ENCODE peak calls at places on chromosomes 4 and X, in six cellular contexts. C is GM23248, H is HCT116, T is OCI-LY7, Q is Karpas-422, P is SK-N-SH. B is an unnamed sample.

GRCh38 chr4:25861951-25862410 is 807 bp downstream of the SEL1L3 start:
- DNase-seq in C (peak; percentile 70), H (no peak), T (peak; percentile 73), Q (peak; percentile 78), P (no peak), B (peak; percentile 42)

GRCh38 chr4:2368779-2369437 is 49.5 kb downstream of the ZFYVE28 start:
- DNase-seq in C (no peak), H (no peak), T (no peak), Q (no peak), P (no peak), B (no peak)

GRCh38 chrX:110938977-110939732 is 143.5 kb upstream of the CHRDL1 start:
- DNase-seq in C (no peak), H (no peak), T (no peak), Q (no peak), P (no peak), B (no peak)

GRCh38 chr4:159503243-159503642 is 400.4 kb downstream of the RAPGEF2 start:
- DNase-seq in C (no peak), H (no peak), T (no peak), Q (no peak), P (no peak), B (no peak)

GRCh38 chrX:24145340-24146186 is 4.0 kb upstream of the ZFX start:
- DNase-seq in C (peak; percentile 56), H (no peak), T (no peak), Q (no peak), P (peak; percentile 42), B (no peak)

GRCh38 chr4:104616401-104616820 is 121.7 kb upstream of the CXXC4 start:
- DNase-seq in C (no peak), H (no peak), T (no peak), Q (no peak), P (no peak), B (peak; percentile 23)

GRCh38 chr4:8221985-8222384 is 22.9 kb downstream of the SH3TC1 start:
- DNase-seq in C (no peak), H (no peak), T (no peak), Q (no peak), P (no peak), B (no peak)

GRCh38 chr4:137631605-137632004 is 99.3 kb upstream of the PCDH18 start:
- DNase-seq in C (no peak), H (no peak), T (no peak), Q (no peak), P (no peak), B (no peak)

GRCh38 chr4:36348403-36348938 is 67.1 kb downstream of the DTHD1 start:
- DNase-seq in C (no peak), H (no peak), T (peak; percentile 1), Q (no peak), P (no peak), B (peak; percentile 21)

GRCh38 chr4:140849526-140849925 is 93.3 kb upstream of the TBC1D9 start:
- DNase-seq in C (no peak), H (no peak), T (no peak), Q (no peak), P (no peak), B (no peak)

GRCh38 chrX:107396235-107396634 is 53.2 kb upstream of the FRMPD3 start:
- DNase-seq in C (no peak), H (no peak), T (no peak), Q (no peak), P (no peak), B (no peak)

GRCh38 chr4:58940167-58940566 is 1830.0 kb upstream of the IGFBP7 start:
- DNase-seq in C (no peak), H (no peak), T (no peak), Q (no peak), P (no peak), B (no peak)

GRCh38 chrX:30282527-30282926 is 26.7 kb downstream of the NR0B1 start:
- DNase-seq in C (peak; percentile 23), H (no peak), T (no peak), Q (no peak), P (no peak), B (no peak)

GRCh38 chr4:53455766-53456165 is 78.3 kb downstream of the FIP1L1 start:
- DNase-seq in C (no peak), H (no peak), T (no peak), Q (no peak), P (no peak), B (peak; percentile 40)

GRCh38 chrX:109886122-109886761 is 116.7 kb upstream of the TMEM164 start:
- DNase-seq in C (peak; percentile 62), H (peak; percentile 37), T (peak; percentile 35), Q (peak; percentile 65), P (peak; percentile 51), B (peak; percentile 42)

GRCh38 chr4:75916091-75916661 is 13.9 kb upstream of the PPEF2 start:
- DNase-seq in C (peak; percentile 68), H (peak; percentile 13), T (peak; percentile 50), Q (peak; percentile 50), P (peak; percentile 59), B (peak; percentile 73)

GRCh38 chrX:115504167-115504566 is 56.8 kb upstream of the PLS3 start:
- DNase-seq in C (no peak), H (no peak), T (no peak), Q (no peak), P (no peak), B (no peak)

GRCh38 chr4:52421811-52422213 is 237.3 kb downstream of the USP46 start:
- DNase-seq in C (no peak), H (no peak), T (no peak), Q (no peak), P (peak; percentile 73), B (no peak)

GRCh38 chrX:154404625-154405192 is 4.3 kb downstream of the DNASE1L1 start:
- DNase-seq in C (no peak), H (no peak), T (no peak), Q (no peak), P (no peak), B (no peak)

GRCh38 chrX:95427389-95427788 is 1257.3 kb upstream of the DIAPH2 start:
- DNase-seq in C (peak; percentile 2), H (no peak), T (no peak), Q (no peak), P (no peak), B (no peak)

GRCh38 chrX:119071381-119071780 is 1.4 kb upstream of the CT47C1 start:
- DNase-seq in C (no peak), H (no peak), T (peak; percentile 1), Q (peak; percentile 75), P (no peak), B (no peak)

GRCh38 chr4:128835498-128836222 is 26.2 kb downstream of the JADE1 start:
- DNase-seq in C (no peak), H (no peak), T (no peak), Q (no peak), P (no peak), B (no peak)

GRCh38 chr4:153651961-153652784 is 31.9 kb upstream of the TLR2 start:
- DNase-seq in C (peak; percentile 56), H (no peak), T (no peak), Q (no peak), P (no peak), B (no peak)

GRCh38 chr4:273312-274017 is 31.8 kb downstream of the ZNF732 start:
- DNase-seq in C (no peak), H (no peak), T (no peak), Q (no peak), P (no peak), B (no peak)
- H3K9me3 ChIP-seq in C (peaks cover 24% of the 10 kb centered on the region), H (peaks cover 36% of the 10 kb centered on the region), T (peaks cover 83% of the 10 kb centered on the region), Q (peaks cover 64% of the 10 kb centered on the region), P (peaks cover 64% of the 10 kb centered on the region), B (peaks cover 47% of the 10 kb centered on the region)

GRCh38 chr4:48830706-48831531 is at the start of gene OCIAD1:
- DNase-seq in C (peak; percentile 100), H (peak; percentile 99), T (peak; percentile 100), Q (peak; percentile 99), P (peak; percentile 96), B (peak; percentile 100)
- H3K4me3 ChIP-seq in C (peak within 1 kb of the TSS; percentile 94), H (peak within 1 kb of the TSS; percentile 99), T (peak within 1 kb of the TSS; percentile 97), Q (peak within 1 kb of the TSS; percentile 92), P (peak within 1 kb of the TSS; percentile 72), B (peak within 1 kb of the TSS; percentile 73)

GRCh38 chr4:108049406-108049805 is 59.7 kb downstream of the HADH start:
- DNase-seq in C (no peak), H (no peak), T (no peak), Q (no peak), P (no peak), B (no peak)
- H3K9me2 ChIP-seq in C (no peaks in the 10 kb centered on the region), H (no peaks in the 10 kb centered on the region), T (no peaks in the 10 kb centered on the region), Q (no peaks in the 10 kb centered on the region), P (no peaks in the 10 kb centered on the region), B (no peaks in the 10 kb centered on the region)

GRCh38 chr4:97144199-97144598 is 999.1 kb downstream of the STPG2 start:
- DNase-seq in C (no peak), H (no peak), T (no peak), Q (no peak), P (no peak), B (no peak)

GRCh38 chr4:97142893-97143292 is 1000.4 kb downstream of the STPG2 start:
- DNase-seq in C (no peak), H (no peak), T (no peak), Q (no peak), P (no peak), B (no peak)

GRCh38 chr4:97142405-97142804 is 1000.9 kb downstream of the STPG2 start:
- DNase-seq in C (no peak), H (no peak), T (no peak), Q (no peak), P (peak; percentile 12), B (no peak)

GRCh38 chr4:97139796-97140195 is 1003.5 kb downstream of the STPG2 start:
- DNase-seq in C (no peak), H (no peak), T (no peak), Q (no peak), P (no peak), B (no peak)
- H3K9me3 ChIP-seq in C (no peaks in the 10 kb centered on the region), H (no peaks in the 10 kb centered on the region), T (no peaks in the 10 kb centered on the region), Q (peaks cover 5% of the 10 kb centered on the region), P (no peaks in the 10 kb centered on the region), B (no peaks in the 10 kb centered on the region)